ENCODE peak calls at places on chromosomes 4 and X, in nine cellular contexts. G is smooth muscle cell of the brain vasculature; H is upper lobe of left lung; V is esophagus squamous epithelium; A is activated CD4-positive, alpha-beta T cell treated with anti-CD3 and anti-CD28 coated beads, Interleukin-2, amount 50 U/mL, for 1 hour; Y is germinal center; B is amniotic stem cell; F is Caki2; W is C1 segment of cervical spinal cord. K is an unnamed sample.

GRCh38 chrX:77451041-77451440 is 3.9 kb downstream of the FGF16 start:
- DNase-seq in G (no peak), Y (no peak), A (no peak), H (no peak), F (no peak), V (no peak), W (no peak), B (no peak), K (no peak)

GRCh38 chrX:94831364-94831763 is 1157.4 kb downstream of the FAM133A start:
- DNase-seq in A (no peak), G (no peak), H (no peak), Y (no peak), B (no peak), V (no peak), F (no peak), W (no peak), K (no peak)

GRCh38 chr4:8110071-8110986 is 48.3 kb downstream of the ABLIM2 start:
- DNase-seq in G (no peak), B (no peak), V (no peak), W (no peak), Y (peak), H (no peak), F (no peak), A (no peak), K (no peak)

GRCh38 chr4:8595237-8596087 is 2.9 kb downstream of the CPZ start:
- DNase-seq in W (no peak), B (no peak), A (no peak), F (no peak), G (no peak), V (no peak), H (peak), Y (no peak), K (peak)

GRCh38 chrX:19344207-19344534 is 444 bp downstream of the PDHA1 start:
- DNase-seq in F (no peak), V (no peak), B (no peak), A (no peak), H (no peak), Y (no peak), W (no peak), G (no peak), K (no peak)

GRCh38 chrX:5586726-5587125 is 641.9 kb downstream of the NLGN4X start:
- DNase-seq in W (no peak), B (no peak), V (no peak), Y (no peak), H (no peak), G (no peak), A (no peak), F (no peak), K (no peak)

GRCh38 chr4:148737071-148737470 is 294.9 kb upstream of the NR3C2 start:
- DNase-seq in Y (no peak), V (no peak), W (no peak), A (no peak), F (no peak), B (no peak), G (no peak), H (no peak), K (no peak)

GRCh38 chrX:11259437-11259836 is 33.8 kb upstream of the AMELX start:
- DNase-seq in W (no peak), G (no peak), Y (no peak), B (no peak), F (no peak), H (no peak), V (no peak), A (no peak), K (no peak)

GRCh38 chr4:108100827-108101226 is 67.9 kb downstream of the LEF1 start:
- DNase-seq in B (no peak), A (no peak), V (no peak), G (no peak), Y (no peak), H (no peak), F (no peak), W (no peak), K (no peak)